ENCODE peak calls at places on chromosomes 1 and 21, in seven cellular contexts. One of them, this sample, is unnamed.
A peak's percentile ranks its signal among the peaks of the same experiment; 100 is the strongest.

GRCh38 chr21:14987370-14988170 is 77.2 kb downstream of the NRIP1 start:
- DNase-seq in OCI-M1: no peak
- DNase-seq in non-pigmented ciliary epithelial cell: no peak
- DNase-seq in DMS153: no peak
- DNase-seq in ELR: no peak
- DNase-seq in tibial artery: no peak
- DNase-seq in hippocampal formation: no peak
- DNase-seq in this sample: no peak

GRCh38 chr1:51728611-51729155 is 111.8 kb downstream of the OSBPL9 start:
- DNase-seq in OCI-M1: no peak
- DNase-seq in non-pigmented ciliary epithelial cell: no peak
- DNase-seq in DMS153: no peak
- DNase-seq in ELR: no peak
- DNase-seq in tibial artery: no peak
- DNase-seq in hippocampal formation: no peak
- DNase-seq in this sample: no peak

GRCh38 chr21:16243396-16243795 is 513.6 kb downstream of the USP25 start:
- DNase-seq in OCI-M1: no peak
- DNase-seq in non-pigmented ciliary epithelial cell: no peak
- DNase-seq in DMS153: no peak
- DNase-seq in ELR: no peak
- DNase-seq in tibial artery: no peak
- DNase-seq in hippocampal formation: no peak
- DNase-seq in this sample: no peak

GRCh38 chr1:155127672-155128468 is at the start of gene EFNA1:
- DNase-seq in OCI-M1: peak; percentile 62
- DNase-seq in non-pigmented ciliary epithelial cell: no peak
- DNase-seq in DMS153: peak; percentile 27
- DNase-seq in ELR: peak; percentile 42
- DNase-seq in tibial artery: peak; percentile 55
- DNase-seq in hippocampal formation: peak; percentile 35
- DNase-seq in this sample: no peak

GRCh38 chr1:40984531-40984930 is 5.0 kb downstream of the CTPS1 start:
- DNase-seq in OCI-M1: no peak
- DNase-seq in non-pigmented ciliary epithelial cell: no peak
- DNase-seq in DMS153: no peak
- DNase-seq in ELR: no peak
- DNase-seq in tibial artery: no peak
- DNase-seq in hippocampal formation: no peak
- DNase-seq in this sample: no peak

GRCh38 chr1:24300971-24301370 is 18.2 kb upstream of the GRHL3 start:
- DNase-seq in OCI-M1: no peak
- DNase-seq in non-pigmented ciliary epithelial cell: no peak
- DNase-seq in DMS153: no peak
- DNase-seq in ELR: no peak
- DNase-seq in tibial artery: no peak
- DNase-seq in hippocampal formation: no peak
- DNase-seq in this sample: no peak

GRCh38 chr1:174746024-174746808 is 253.5 kb upstream of the CACYBP start:
- DNase-seq in OCI-M1: peak; percentile 70
- DNase-seq in non-pigmented ciliary epithelial cell: no peak
- DNase-seq in DMS153: no peak
- DNase-seq in ELR: no peak
- DNase-seq in tibial artery: no peak
- DNase-seq in hippocampal formation: no peak
- DNase-seq in this sample: no peak

GRCh38 chr1:31618916-31619846 is 1.7 kb downstream of the HCRTR1 start:
- DNase-seq in OCI-M1: no peak
- DNase-seq in non-pigmented ciliary epithelial cell: no peak
- DNase-seq in DMS153: no peak
- DNase-seq in ELR: no peak
- DNase-seq in tibial artery: no peak
- DNase-seq in hippocampal formation: no peak
- DNase-seq in this sample: no peak

GRCh38 chr1:25711555-25712298 is 88.3 kb upstream of the SELENON start:
- DNase-seq in OCI-M1: no peak
- DNase-seq in non-pigmented ciliary epithelial cell: no peak
- DNase-seq in DMS153: no peak
- DNase-seq in ELR: peak; percentile 28
- DNase-seq in tibial artery: peak; percentile 51
- DNase-seq in hippocampal formation: no peak
- DNase-seq in this sample: no peak

GRCh38 chr1:231065510-231066241 is 25.6 kb upstream of the FAM89A start:
- DNase-seq in OCI-M1: peak; percentile 95
- DNase-seq in non-pigmented ciliary epithelial cell: no peak
- DNase-seq in DMS153: no peak
- DNase-seq in ELR: no peak
- DNase-seq in tibial artery: no peak
- DNase-seq in hippocampal formation: no peak
- DNase-seq in this sample: no peak

GRCh38 chr1:227416156-227416865 is 98.0 kb upstream of the CDC42BPA start:
- DNase-seq in OCI-M1: no peak
- DNase-seq in non-pigmented ciliary epithelial cell: no peak
- DNase-seq in DMS153: no peak
- DNase-seq in ELR: no peak
- DNase-seq in tibial artery: no peak
- DNase-seq in hippocampal formation: no peak
- DNase-seq in this sample: no peak

GRCh38 chr1:230303822-230304221 is 122.3 kb downstream of the PGBD5 start:
- DNase-seq in OCI-M1: peak; percentile 10
- DNase-seq in non-pigmented ciliary epithelial cell: peak; percentile 40
- DNase-seq in DMS153: peak; percentile 94
- DNase-seq in ELR: peak; percentile 25
- DNase-seq in tibial artery: no peak
- DNase-seq in hippocampal formation: no peak
- DNase-seq in this sample: no peak

GRCh38 chr1:198632007-198632406 is 6.8 kb upstream of the PTPRC start:
- DNase-seq in OCI-M1: peak; percentile 63
- DNase-seq in non-pigmented ciliary epithelial cell: no peak
- DNase-seq in DMS153: no peak
- DNase-seq in ELR: no peak
- DNase-seq in tibial artery: no peak
- DNase-seq in hippocampal formation: no peak
- DNase-seq in this sample: no peak

GRCh38 chr1:116574581-116575291 is 3.9 kb upstream of the CD58 start:
- DNase-seq in OCI-M1: peak; percentile 84
- DNase-seq in non-pigmented ciliary epithelial cell: no peak
- DNase-seq in DMS153: no peak
- DNase-seq in ELR: peak; percentile 77
- DNase-seq in tibial artery: peak; percentile 69
- DNase-seq in hippocampal formation: peak; percentile 69
- DNase-seq in this sample: no peak

GRCh38 chr1:148289647-148290046 is 137.6 kb upstream of the NBPF11 start:
- DNase-seq in OCI-M1: peak; percentile 26
- DNase-seq in non-pigmented ciliary epithelial cell: no peak
- DNase-seq in DMS153: no peak
- DNase-seq in ELR: no peak
- DNase-seq in tibial artery: no peak
- DNase-seq in hippocampal formation: no peak
- DNase-seq in this sample: no peak

GRCh38 chr1:184883304-184883815 is 90.9 kb downstream of the NIBAN1 start:
- DNase-seq in OCI-M1: no peak
- DNase-seq in non-pigmented ciliary epithelial cell: no peak
- DNase-seq in DMS153: no peak
- DNase-seq in ELR: no peak
- DNase-seq in tibial artery: no peak
- DNase-seq in hippocampal formation: no peak
- DNase-seq in this sample: no peak

GRCh38 chr1:66393586-66394334 is 140.2 kb upstream of the SGIP1 start:
- DNase-seq in OCI-M1: peak; percentile 48
- DNase-seq in non-pigmented ciliary epithelial cell: no peak
- DNase-seq in DMS153: no peak
- DNase-seq in ELR: no peak
- DNase-seq in tibial artery: no peak
- DNase-seq in hippocampal formation: no peak
- DNase-seq in this sample: no peak

GRCh38 chr1:26546375-26546774 is 16.8 kb downstream of the RPS6KA1 start:
- DNase-seq in OCI-M1: no peak
- DNase-seq in non-pigmented ciliary epithelial cell: no peak
- DNase-seq in DMS153: no peak
- DNase-seq in ELR: no peak
- DNase-seq in tibial artery: no peak
- DNase-seq in hippocampal formation: no peak
- DNase-seq in this sample: no peak

GRCh38 chr1:206469933-206470691 is at the start of gene IKBKE:
- DNase-seq in OCI-M1: peak; percentile 95
- DNase-seq in non-pigmented ciliary epithelial cell: no peak
- DNase-seq in DMS153: peak; percentile 67
- DNase-seq in ELR: peak; percentile 84
- DNase-seq in tibial artery: peak; percentile 65
- DNase-seq in hippocampal formation: peak; percentile 49
- DNase-seq in this sample: no peak

GRCh38 chr1:42040159-42040558 is 113.1 kb upstream of the GUCA2B start:
- DNase-seq in OCI-M1: no peak
- DNase-seq in non-pigmented ciliary epithelial cell: no peak
- DNase-seq in DMS153: no peak
- DNase-seq in ELR: no peak
- DNase-seq in tibial artery: no peak
- DNase-seq in hippocampal formation: no peak
- DNase-seq in this sample: no peak

GRCh38 chr1:221439734-221440436 is 302.0 kb downstream of the DUSP10 start:
- DNase-seq in OCI-M1: no peak
- DNase-seq in non-pigmented ciliary epithelial cell: peak; percentile 95
- DNase-seq in DMS153: no peak
- DNase-seq in ELR: peak; percentile 99
- DNase-seq in tibial artery: no peak
- DNase-seq in hippocampal formation: no peak
- DNase-seq in this sample: peak; percentile 93

GRCh38 chr1:202349263-202349928 is 897 bp downstream of the PPP1R12B start:
- DNase-seq in OCI-M1: peak; percentile 76
- DNase-seq in non-pigmented ciliary epithelial cell: no peak
- DNase-seq in DMS153: no peak
- DNase-seq in ELR: peak; percentile 79
- DNase-seq in tibial artery: peak; percentile 27
- DNase-seq in hippocampal formation: no peak
- DNase-seq in this sample: no peak

GRCh38 chr1:211469938-211470529 is 21.9 kb downstream of the RD3 start:
- DNase-seq in OCI-M1: peak; percentile 63
- DNase-seq in non-pigmented ciliary epithelial cell: peak; percentile 15
- DNase-seq in DMS153: peak; percentile 98
- DNase-seq in ELR: peak; percentile 74
- DNase-seq in tibial artery: peak; percentile 82
- DNase-seq in hippocampal formation: peak; percentile 17
- DNase-seq in this sample: peak; percentile 19

GRCh38 chr1:20684651-20685050 is 23.5 kb upstream of the DDOST start:
- DNase-seq in OCI-M1: no peak
- DNase-seq in non-pigmented ciliary epithelial cell: no peak
- DNase-seq in DMS153: no peak
- DNase-seq in ELR: no peak
- DNase-seq in tibial artery: no peak
- DNase-seq in hippocampal formation: no peak
- DNase-seq in this sample: no peak

GRCh38 chr1:33050221-33051076 is 13.8 kb upstream of the AK2 start:
- DNase-seq in OCI-M1: peak; percentile 35
- DNase-seq in non-pigmented ciliary epithelial cell: peak; percentile 73
- DNase-seq in DMS153: no peak
- DNase-seq in ELR: peak; percentile 97
- DNase-seq in tibial artery: no peak
- DNase-seq in hippocampal formation: peak; percentile 14
- DNase-seq in this sample: peak; percentile 66

GRCh38 chr21:29335720-29336119 is 37.0 kb downstream of the BACH1 start:
- DNase-seq in OCI-M1: peak; percentile 51
- DNase-seq in non-pigmented ciliary epithelial cell: no peak
- DNase-seq in DMS153: no peak
- DNase-seq in ELR: peak; percentile 73
- DNase-seq in tibial artery: no peak
- DNase-seq in hippocampal formation: no peak
- DNase-seq in this sample: no peak

GRCh38 chr1:58836396-58836795 is 52.5 kb upstream of the JUN start:
- DNase-seq in OCI-M1: no peak
- DNase-seq in non-pigmented ciliary epithelial cell: no peak
- DNase-seq in DMS153: no peak
- DNase-seq in ELR: no peak
- DNase-seq in tibial artery: no peak
- DNase-seq in hippocampal formation: no peak
- DNase-seq in this sample: no peak

GRCh38 chr1:112904831-112905227 is 51.2 kb downstream of the SLC16A1 start:
- DNase-seq in OCI-M1: no peak
- DNase-seq in non-pigmented ciliary epithelial cell: no peak
- DNase-seq in DMS153: no peak
- DNase-seq in ELR: no peak
- DNase-seq in tibial artery: no peak
- DNase-seq in hippocampal formation: no peak
- DNase-seq in this sample: no peak